ENCODE peak calls at places on chromosomes 13 and 19, in five cellular contexts. L is colonic mucosa, I is fibroblast of the aortic adventitia, X is retina, Z is lower leg skin. R is an unnamed sample.

GRCh38 chr13:96779691-96780090 is 214.6 kb downstream of the OXGR1 start:
- DNase-seq in L (no peak), I (no peak), X (no peak), Z (no peak), R (no peak)

GRCh38 chr13:55155046-55155445 is 1985.7 kb upstream of the PRR20A start:
- DNase-seq in L (no peak), I (no peak), X (no peak), Z (no peak), R (no peak)

GRCh38 chr19:13588953-13589833 is 82.9 kb upstream of the CACNA1A start:
- DNase-seq in L (peak), I (peak), X (peak), Z (peak), R (peak)

GRCh38 chr19:53365899-53366493 is 491 bp downstream of the ZNF525 start:
- DNase-seq in L (peak), I (no peak), X (no peak), Z (no peak), R (no peak)

GRCh38 chr13:111557921-111558699 is 237.7 kb downstream of the TEX29 start:
- DNase-seq in L (no peak), I (no peak), X (no peak), Z (peak), R (no peak)

GRCh38 chr13:79770056-79770455 is 289.1 kb downstream of the NDFIP2 start:
- DNase-seq in L (no peak), I (no peak), X (no peak), Z (no peak), R (no peak)

GRCh38 chr19:3034845-3035541 is 5.9 kb upstream of the TLE2 start:
- DNase-seq in L (no peak), I (peak), X (peak), Z (no peak), R (no peak)

GRCh38 chr19:47623921-47624391 is 15.0 kb downstream of the BICRA start:
- DNase-seq in L (no peak), I (no peak), X (no peak), Z (no peak), R (no peak)

GRCh38 chr13:83878691-83879410 is 3.4 kb downstream of the SLITRK1 start:
- DNase-seq in L (no peak), I (no peak), X (no peak), Z (peak), R (no peak)

GRCh38 chr13:38630780-38631179 is 56.1 kb upstream of the FREM2 start:
- DNase-seq in L (no peak), I (peak), X (no peak), Z (no peak), R (no peak)

GRCh38 chr13:83618966-83619365 is 263.3 kb downstream of the SLITRK1 start:
- DNase-seq in L (no peak), I (peak), X (no peak), Z (no peak), R (no peak)

GRCh38 chr13:42899266-42899665 is 92.8 kb downstream of the EPSTI1 start:
- DNase-seq in L (no peak), I (no peak), X (no peak), Z (no peak), R (no peak)